ENCODE peak calls at places on chromosomes 6 and 20, in eight cellular contexts. One of them, this sample, is unnamed. For H3K4me1, the result is how much of the 10 kb centered on the place peaks cover.

GRCh38 chr20:61257596-61257995 is 5.5 kb downstream of the CDH4 start:
- DNase-seq in adrenal gland: no peak
- DNase-seq in CD8-positive, alpha-beta T cell: no peak
- DNase-seq in fibroblast of lung: no peak
- DNase-seq in GM23248: no peak
- DNase-seq in left lung: no peak
- DNase-seq in left ventricle myocardium inferior: no peak
- DNase-seq in K562: no peak
- DNase-seq in this sample: no peak

GRCh38 chr6:106631356-106631755 is 2.0 kb downstream of the QRSL1 start:
- DNase-seq in left lung: no peak
- DNase-seq in GM23248: peak
- DNase-seq in left ventricle myocardium inferior: no peak
- DNase-seq in fibroblast of lung: no peak
- DNase-seq in adrenal gland: peak
- DNase-seq in K562: no peak
- DNase-seq in CD8-positive, alpha-beta T cell: no peak
- DNase-seq in this sample: peak

GRCh38 chr6:169190144-169190584 is 63.5 kb downstream of the THBS2 start:
- DNase-seq in GM23248: peak
- DNase-seq in left ventricle myocardium inferior: peak
- DNase-seq in K562: no peak
- DNase-seq in fibroblast of lung: peak
- DNase-seq in CD8-positive, alpha-beta T cell: no peak
- DNase-seq in left lung: no peak
- DNase-seq in adrenal gland: peak
- DNase-seq in this sample: no peak

GRCh38 chr6:64293298-64293697 is 657.7 kb downstream of the PHF3 start:
- DNase-seq in left lung: no peak
- DNase-seq in left ventricle myocardium inferior: no peak
- DNase-seq in adrenal gland: no peak
- DNase-seq in CD8-positive, alpha-beta T cell: no peak
- DNase-seq in GM23248: peak
- DNase-seq in K562: no peak
- DNase-seq in fibroblast of lung: peak
- DNase-seq in this sample: no peak

GRCh38 chr6:13907614-13908215 is 17.0 kb upstream of the RNF182 start:
- DNase-seq in fibroblast of lung: no peak
- DNase-seq in CD8-positive, alpha-beta T cell: no peak
- DNase-seq in GM23248: no peak
- DNase-seq in adrenal gland: no peak
- DNase-seq in left lung: no peak
- DNase-seq in K562: no peak
- DNase-seq in left ventricle myocardium inferior: no peak
- DNase-seq in this sample: no peak

GRCh38 chr6:15419493-15419892 is 173.6 kb downstream of the JARID2 start:
- DNase-seq in left lung: no peak
- DNase-seq in CD8-positive, alpha-beta T cell: no peak
- DNase-seq in fibroblast of lung: no peak
- DNase-seq in K562: no peak
- DNase-seq in left ventricle myocardium inferior: no peak
- DNase-seq in adrenal gland: no peak
- DNase-seq in GM23248: no peak
- DNase-seq in this sample: no peak

GRCh38 chr6:108755257-108756240 is 92.7 kb upstream of the ARMC2 start:
- DNase-seq in left lung: no peak
- DNase-seq in left ventricle myocardium inferior: no peak
- DNase-seq in CD8-positive, alpha-beta T cell: no peak
- DNase-seq in GM23248: peak
- DNase-seq in adrenal gland: no peak
- DNase-seq in fibroblast of lung: no peak
- DNase-seq in K562: no peak
- DNase-seq in this sample: peak

GRCh38 chr20:21125072-21125848 is 622 bp upstream of the KIZ start:
- DNase-seq in fibroblast of lung: peak
- DNase-seq in adrenal gland: peak
- DNase-seq in left lung: no peak
- DNase-seq in GM23248: peak
- DNase-seq in K562: no peak
- DNase-seq in left ventricle myocardium inferior: no peak
- DNase-seq in CD8-positive, alpha-beta T cell: no peak
- DNase-seq in this sample: peak

GRCh38 chr6:57267586-57268293 is 45.6 kb upstream of the RAB23 start:
- DNase-seq in CD8-positive, alpha-beta T cell: no peak
- DNase-seq in left lung: no peak
- DNase-seq in fibroblast of lung: peak
- DNase-seq in adrenal gland: peak
- DNase-seq in left ventricle myocardium inferior: no peak
- DNase-seq in K562: peak
- DNase-seq in GM23248: peak
- DNase-seq in this sample: peak

GRCh38 chr6:160955508-160956295 is 35.9 kb upstream of the MAP3K4 start:
- DNase-seq in fibroblast of lung: no peak
- DNase-seq in K562: no peak
- DNase-seq in adrenal gland: no peak
- DNase-seq in CD8-positive, alpha-beta T cell: no peak
- DNase-seq in GM23248: no peak
- DNase-seq in left lung: no peak
- DNase-seq in left ventricle myocardium inferior: no peak
- DNase-seq in this sample: no peak

GRCh38 chr6:74891358-74891811 is 314.5 kb downstream of the COL12A1 start:
- DNase-seq in GM23248: peak
- DNase-seq in K562: no peak
- DNase-seq in left ventricle myocardium inferior: peak
- DNase-seq in CD8-positive, alpha-beta T cell: no peak
- DNase-seq in left lung: no peak
- DNase-seq in adrenal gland: peak
- DNase-seq in fibroblast of lung: peak
- DNase-seq in this sample: peak
- H3K4me3 ChIP-seq in GM23248: no peak
- H3K4me3 ChIP-seq in K562: no peak
- H3K4me3 ChIP-seq in left ventricle myocardium inferior: no peak
- H3K4me3 ChIP-seq in CD8-positive, alpha-beta T cell: no peak
- H3K4me3 ChIP-seq in left lung: no peak
- H3K4me3 ChIP-seq in adrenal gland: no peak
- H3K4me3 ChIP-seq in fibroblast of lung: no peak
- H3K4me3 ChIP-seq in this sample: no peak

GRCh38 chr20:34022154-34022842 is 28.6 kb downstream of the RALY start:
- DNase-seq in fibroblast of lung: peak
- DNase-seq in CD8-positive, alpha-beta T cell: no peak
- DNase-seq in left lung: no peak
- DNase-seq in K562: no peak
- DNase-seq in left ventricle myocardium inferior: no peak
- DNase-seq in GM23248: peak
- DNase-seq in adrenal gland: no peak
- DNase-seq in this sample: peak
- H3K4me1 ChIP-seq in fibroblast of lung: under half
- H3K4me1 ChIP-seq in CD8-positive, alpha-beta T cell: under half
- H3K4me1 ChIP-seq in left lung: half or more
- H3K4me1 ChIP-seq in K562: under half
- H3K4me1 ChIP-seq in left ventricle myocardium inferior: half or more
- H3K4me1 ChIP-seq in GM23248: under half
- H3K4me1 ChIP-seq in adrenal gland: under half
- H3K4me1 ChIP-seq in this sample: under half

GRCh38 chr20:36737183-36737499 is 8.7 kb downstream of the NDRG3 start:
- DNase-seq in left lung: no peak
- DNase-seq in CD8-positive, alpha-beta T cell: no peak
- DNase-seq in GM23248: no peak
- DNase-seq in fibroblast of lung: no peak
- DNase-seq in K562: no peak
- DNase-seq in left ventricle myocardium inferior: no peak
- DNase-seq in adrenal gland: no peak
- DNase-seq in this sample: no peak
- H3K4me3 ChIP-seq in left lung: no peak
- H3K4me3 ChIP-seq in CD8-positive, alpha-beta T cell: no peak
- H3K4me3 ChIP-seq in GM23248: no peak
- H3K4me3 ChIP-seq in fibroblast of lung: no peak
- H3K4me3 ChIP-seq in K562: no peak
- H3K4me3 ChIP-seq in left ventricle myocardium inferior: no peak
- H3K4me3 ChIP-seq in adrenal gland: no peak
- H3K4me3 ChIP-seq in this sample: no peak

GRCh38 chr6:111591901-111592461 is 13.7 kb downstream of the TRAF3IP2 start:
- DNase-seq in GM23248: peak
- DNase-seq in left ventricle myocardium inferior: no peak
- DNase-seq in CD8-positive, alpha-beta T cell: no peak
- DNase-seq in left lung: no peak
- DNase-seq in K562: no peak
- DNase-seq in fibroblast of lung: no peak
- DNase-seq in adrenal gland: no peak
- DNase-seq in this sample: peak
- H3K4me1 ChIP-seq in GM23248: half or more
- H3K4me1 ChIP-seq in left ventricle myocardium inferior: half or more
- H3K4me1 ChIP-seq in CD8-positive, alpha-beta T cell: under half
- H3K4me1 ChIP-seq in left lung: under half
- H3K4me1 ChIP-seq in K562: under half
- H3K4me1 ChIP-seq in fibroblast of lung: under half
- H3K4me1 ChIP-seq in adrenal gland: under half
- H3K4me1 ChIP-seq in this sample: under half

This sample was measured in cardiac muscle cell.